ENCODE peak calls at places on chromosome 14, in nine cellular contexts. S is tibial nerve, B is IMR-90, D is ovary, E is adipocyte, V is fibroblast of lung, K is left ventricle myocardium inferior, L is NT2/D1, F is gastrocnemius medialis. R is an unnamed sample.

GRCh38 chr14:30227871-30228270 is 300.2 kb upstream of the PRKD1 start:
- DNase-seq in S (peak; percentile 76), B (peak; percentile 81), D (peak; percentile 17), E (peak; percentile 68), V (peak; percentile 82), K (peak; percentile 16), L (no peak), F (peak; percentile 57), R (peak; percentile 59)

GRCh38 chr14:56555921-56556570 is 23.6 kb upstream of the TMEM260 start:
- DNase-seq in S (no peak), B (peak; percentile 43), D (no peak), E (peak; percentile 64), V (peak; percentile 68), K (no peak), L (peak; percentile 36), F (no peak), R (no peak)

GRCh38 chr14:32938719-32939253 is at the start of gene NPAS3:
- DNase-seq in S (no peak), B (no peak), D (no peak), E (peak; percentile 59), V (no peak), K (peak; percentile 25), L (no peak), F (no peak), R (peak; percentile 18)

GRCh38 chr14:106268013-106268727 is 741.8 kb downstream of the TMEM121 start:
- DNase-seq in S (no peak), B (no peak), D (no peak), E (no peak), V (no peak), K (no peak), L (peak; percentile 28), F (no peak), R (peak; percentile 8)

GRCh38 chr14:58864751-58865519 is 227.2 kb downstream of the DACT1 start:
- DNase-seq in S (no peak), B (peak; percentile 82), D (no peak), E (peak; percentile 92), V (peak; percentile 91), K (no peak), L (no peak), F (no peak), R (no peak)

GRCh38 chr14:47539065-47539464 is 136.3 kb downstream of the MDGA2 start:
- DNase-seq in S (no peak), B (no peak), D (no peak), E (peak; percentile 1), V (no peak), K (no peak), L (no peak), F (no peak), R (no peak)

GRCh38 chr14:85587152-85587697 is 57.3 kb downstream of the FLRT2 start:
- DNase-seq in S (no peak), B (peak; percentile 63), D (no peak), E (peak; percentile 93), V (peak; percentile 81), K (no peak), L (no peak), F (no peak), R (peak; percentile 72)

GRCh38 chr14:36719823-36720222 is 58.2 kb downstream of the PAX9 start:
- DNase-seq in S (no peak), B (no peak), D (no peak), E (no peak), V (no peak), K (no peak), L (no peak), F (no peak), R (no peak)

GRCh38 chr14:27995688-27996087 is 770.9 kb upstream of the FOXG1 start:
- DNase-seq in S (no peak), B (no peak), D (no peak), E (no peak), V (no peak), K (no peak), L (no peak), F (no peak), R (no peak)

GRCh38 chr14:106039400-106039799 is 513.0 kb downstream of the TMEM121 start:
- DNase-seq in S (no peak), B (no peak), D (no peak), E (no peak), V (no peak), K (no peak), L (no peak), F (no peak), R (no peak)

GRCh38 chr14:71592361-71592760 is 339.9 kb upstream of the RGS6 start:
- DNase-seq in S (no peak), B (no peak), D (no peak), E (no peak), V (no peak), K (no peak), L (no peak), F (no peak), R (no peak)

GRCh38 chr14:76977793-76978730 is 50.4 kb downstream of the IRF2BPL start:
- DNase-seq in S (peak; percentile 29), B (peak; percentile 91), D (peak; percentile 35), E (peak; percentile 26), V (peak; percentile 38), K (peak; percentile 57), L (no peak), F (peak; percentile 37), R (no peak)

GRCh38 chr14:106491851-106492250 is 965.5 kb downstream of the TMEM121 start:
- DNase-seq in S (no peak), B (no peak), D (no peak), E (no peak), V (no peak), K (no peak), L (no peak), F (no peak), R (peak; percentile 21)

GRCh38 chr14:24840204-24840893 is 206.4 kb upstream of the GZMB start:
- DNase-seq in S (no peak), B (no peak), D (no peak), E (peak; percentile 28), V (no peak), K (no peak), L (peak; percentile 23), F (no peak), R (no peak)

GRCh38 chr14:99333214-99333613 is 61.2 kb upstream of the BCL11B start:
- DNase-seq in S (no peak), B (no peak), D (no peak), E (no peak), V (no peak), K (no peak), L (no peak), F (no peak), R (no peak)

DNA sequence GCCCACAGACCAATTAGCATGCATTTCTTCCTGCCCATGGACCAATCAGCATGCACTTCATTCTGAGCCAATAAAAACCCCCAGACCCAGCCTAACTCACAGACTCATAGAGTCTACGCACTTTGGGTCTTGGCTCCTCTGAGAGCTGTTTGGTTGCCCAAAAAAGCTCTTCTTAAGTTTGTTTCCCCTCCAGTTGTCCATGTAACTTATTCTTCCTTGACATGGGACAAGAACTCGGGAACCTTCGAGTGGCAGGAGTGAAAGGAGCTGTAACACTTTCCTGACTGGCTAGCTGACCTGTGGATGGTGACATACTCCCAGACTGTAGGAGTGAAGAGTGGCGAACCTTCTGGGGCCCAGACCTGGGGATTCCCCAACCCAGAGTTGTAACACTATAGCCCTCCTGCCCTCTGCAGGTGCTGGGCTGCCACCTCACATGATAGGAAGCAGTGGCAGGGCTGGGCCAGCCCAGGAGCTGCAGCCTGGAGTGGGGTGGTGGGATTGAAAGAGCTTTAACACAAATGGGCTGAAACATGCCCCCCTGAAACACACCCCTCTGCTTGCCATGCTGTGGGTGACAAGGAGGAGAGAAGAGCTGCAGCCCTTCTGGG is 4.4 kb upstream of the BTBD7 start:
- DNase-seq in S (no peak), B (no peak), D (no peak), E (no peak), V (no peak), K (no peak), L (no peak), F (no peak), R (no peak)
- H3K4me3 ChIP-seq in S (no peak overlapping the region), B (no peak overlapping the region), D (no peak overlapping the region), E (no peak overlapping the region), V (no peak overlapping the region), K (no peak overlapping the region), L (no peak overlapping the region), F (no peak overlapping the region), R (no peak overlapping the region)

DNA sequence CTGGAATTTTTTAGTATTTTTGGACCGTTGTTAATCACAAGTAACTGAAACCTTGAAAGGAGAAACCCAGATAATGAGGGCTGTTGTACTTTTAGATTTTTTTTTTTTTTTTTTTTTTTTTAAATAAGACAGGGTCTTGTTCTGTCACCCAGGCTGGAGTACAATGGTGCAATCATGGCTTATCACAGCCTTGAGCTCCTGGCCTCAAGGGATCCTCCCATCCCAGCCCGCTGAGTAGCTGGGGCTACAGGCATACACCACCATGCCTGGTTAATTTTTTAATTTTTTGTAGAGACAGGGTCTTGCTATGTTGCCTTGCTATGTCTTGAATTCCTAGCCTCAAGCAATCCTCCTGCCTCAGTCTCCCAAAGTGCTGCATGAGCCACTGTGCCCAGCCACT is 211.6 kb downstream of the SYNE2 start:
- DNase-seq in S (no peak), B (no peak), D (no peak), E (no peak), V (no peak), K (no peak), L (no peak), F (no peak), R (no peak)
- H3K9me3 ChIP-seq in S (no peaks in the 10 kb centered on the region), B (no peaks in the 10 kb centered on the region), D (no peaks in the 10 kb centered on the region), E (no peaks in the 10 kb centered on the region), V (no peaks in the 10 kb centered on the region), K (no peaks in the 10 kb centered on the region), L (no peaks in the 10 kb centered on the region), F (no peaks in the 10 kb centered on the region), R (no peaks in the 10 kb centered on the region)

GRCh38 chr14:91401751-91402150 is 15.9 kb downstream of the CCDC88C start:
- DNase-seq in S (no peak), B (no peak), D (no peak), E (no peak), V (no peak), K (no peak), L (no peak), F (no peak), R (no peak)

GRCh38 chr14:91400696-91401095 is 16.9 kb downstream of the CCDC88C start:
- DNase-seq in S (no peak), B (peak; percentile 8), D (no peak), E (no peak), V (peak; percentile 65), K (no peak), L (no peak), F (no peak), R (no peak)

GRCh38 chr14:91398707-91399106 is 18.9 kb downstream of the CCDC88C start:
- DNase-seq in S (no peak), B (no peak), D (no peak), E (no peak), V (no peak), K (no peak), L (no peak), F (no peak), R (no peak)

GRCh38 chr14:91398192-91398591 is 19.4 kb downstream of the CCDC88C start:
- DNase-seq in S (no peak), B (no peak), D (no peak), E (no peak), V (no peak), K (no peak), L (no peak), F (no peak), R (no peak)

GRCh38 chr14:91399868-91400640 is 17.6 kb downstream of the CCDC88C start:
- DNase-seq in S (no peak), B (no peak), D (no peak), E (no peak), V (no peak), K (no peak), L (no peak), F (no peak), R (no peak)
- H3K36me3 ChIP-seq in S (no peaks in the 10 kb centered on the region), B (no peaks in the 10 kb centered on the region), D (no peaks in the 10 kb centered on the region), E (no peaks in the 10 kb centered on the region), V (no peaks in the 10 kb centered on the region), K (no peaks in the 10 kb centered on the region), L (no peaks in the 10 kb centered on the region), F (no peaks in the 10 kb centered on the region), R (no peaks in the 10 kb centered on the region)

GRCh38 chr14:22479781-22480464 is 109.1 kb downstream of the DAD1 start:
- DNase-seq in S (no peak), B (no peak), D (no peak), E (peak; percentile 2), V (no peak), K (no peak), L (no peak), F (no peak), R (no peak)
- H3K4me3 ChIP-seq in S (no peak overlapping the region), B (no peak overlapping the region), D (no peak overlapping the region), E (peak overlapping the region; percentile 53), V (no peak overlapping the region), K (no peak overlapping the region), L (no peak overlapping the region), F (no peak overlapping the region), R (no peak overlapping the region)

R was measured in MG63.